ENCODE peak calls at places on chromosomes 12 and 14, in ten cellular contexts. V is SK-N-MC; S is GM04503; J is pancreas; M is GM19239; A is CD8-positive, alpha-beta T cell; P is lower lobe of right lung; C is SW 1271; L is progenitor cell of endocrine pancreas; Z is SJSA1. B is an unnamed sample.

GRCh38 chr14:20516921-20517320 is 11.6 kb downstream of the RNASE10 start:
- DNase-seq in M (no peak), V (no peak), A (no peak), S (no peak), L (no peak), C (no peak), Z (no peak), P (no peak), J (no peak), B (no peak)

GRCh38 chr14:101088395-101088667 is 184.8 kb upstream of the RTL1 start:
- DNase-seq in S (no peak), Z (no peak), C (no peak), M (no peak), V (no peak), A (no peak), L (no peak), J (peak; percentile 17), P (no peak), B (no peak)

GRCh38 chr12:2998789-2999264 is 39.6 kb downstream of the TEAD4 start:
- DNase-seq in J (peak; percentile 70), C (no peak), P (no peak), A (no peak), S (peak; percentile 23), L (no peak), V (no peak), Z (no peak), M (no peak), B (peak; percentile 65)

GRCh38 chr14:91303091-91303923 is 58.8 kb upstream of the GPR68 start:
- DNase-seq in A (no peak), P (peak; percentile 41), J (no peak), Z (no peak), S (no peak), C (no peak), V (no peak), M (peak; percentile 80), L (no peak), B (no peak)

GRCh38 chr14:66483322-66483721 is 2.8 kb upstream of the CCDC196 start:
- DNase-seq in M (no peak), Z (no peak), P (no peak), V (no peak), L (no peak), A (no peak), S (no peak), C (no peak), J (no peak), B (no peak)

GRCh38 chr14:73058923-73059311 is 583 bp downstream of the RBM25 start:
- DNase-seq in C (no peak), J (no peak), V (no peak), S (peak; percentile 7), P (peak; percentile 50), Z (peak; percentile 56), A (no peak), M (peak; percentile 33), L (no peak), B (no peak)

GRCh38 chr12:107225626-107226025 is 132.3 kb upstream of the CRY1 start:
- DNase-seq in C (no peak), V (no peak), P (no peak), L (no peak), Z (peak; percentile 89), S (no peak), A (no peak), J (no peak), M (no peak), B (peak; percentile 13)

GRCh38 chr14:42469637-42470426 is 863.2 kb downstream of the LRFN5 start:
- DNase-seq in A (no peak), M (no peak), J (no peak), P (no peak), V (no peak), L (no peak), Z (no peak), C (no peak), S (no peak), B (no peak)

GRCh38 chr12:124661382-124661781 is 94.0 kb upstream of the NCOR2 start:
- DNase-seq in V (no peak), L (no peak), M (no peak), A (no peak), P (no peak), C (no peak), J (no peak), S (no peak), Z (peak; percentile 91), B (no peak)